ENCODE peak calls at places on chromosomes 5 and 9, in seven cellular contexts. One of them, this sample, is unnamed.

GRCh38 chr5:29218138-29218537 is 1975.3 kb upstream of the CDH6 start:
- DNase-seq in HepG2: peak; percentile 2
- DNase-seq in stimulated activated CD8-positive, alpha-beta memory T cell treated with anti-CD3 and anti-CD28 coated beads, Interleukin-12 subunit alpha, Interleukin-12 subunit beta, amount 100 ng/mL, for 1 hour: no peak
- DNase-seq in activated naive CD4-positive, alpha-beta T cell: no peak
- DNase-seq in brain microvascular endothelial cell: no peak
- DNase-seq in ureter: no peak
- DNase-seq in HCT116: no peak
- DNase-seq in this sample: no peak

GRCh38 chr5:67375606-67376005 is 179.0 kb upstream of the CD180 start:
- DNase-seq in HepG2: no peak
- DNase-seq in stimulated activated CD8-positive, alpha-beta memory T cell treated with anti-CD3 and anti-CD28 coated beads, Interleukin-12 subunit alpha, Interleukin-12 subunit beta, amount 100 ng/mL, for 1 hour: no peak
- DNase-seq in activated naive CD4-positive, alpha-beta T cell: no peak
- DNase-seq in brain microvascular endothelial cell: no peak
- DNase-seq in ureter: no peak
- DNase-seq in HCT116: no peak
- DNase-seq in this sample: no peak

GRCh38 chr9:25350011-25350410 is 328.2 kb downstream of the TUSC1 start:
- DNase-seq in HepG2: no peak
- DNase-seq in stimulated activated CD8-positive, alpha-beta memory T cell treated with anti-CD3 and anti-CD28 coated beads, Interleukin-12 subunit alpha, Interleukin-12 subunit beta, amount 100 ng/mL, for 1 hour: no peak
- DNase-seq in activated naive CD4-positive, alpha-beta T cell: no peak
- DNase-seq in brain microvascular endothelial cell: no peak
- DNase-seq in ureter: no peak
- DNase-seq in HCT116: no peak
- DNase-seq in this sample: no peak

GRCh38 chr5:78806544-78806943 is 158.0 kb upstream of the LHFPL2 start:
- DNase-seq in HepG2: no peak
- DNase-seq in stimulated activated CD8-positive, alpha-beta memory T cell treated with anti-CD3 and anti-CD28 coated beads, Interleukin-12 subunit alpha, Interleukin-12 subunit beta, amount 100 ng/mL, for 1 hour: no peak
- DNase-seq in activated naive CD4-positive, alpha-beta T cell: no peak
- DNase-seq in brain microvascular endothelial cell: peak; percentile 93
- DNase-seq in ureter: no peak
- DNase-seq in HCT116: peak; percentile 4
- DNase-seq in this sample: no peak

GRCh38 chr5:78597858-78598415 is 50.6 kb downstream of the LHFPL2 start:
- DNase-seq in HepG2: no peak
- DNase-seq in stimulated activated CD8-positive, alpha-beta memory T cell treated with anti-CD3 and anti-CD28 coated beads, Interleukin-12 subunit alpha, Interleukin-12 subunit beta, amount 100 ng/mL, for 1 hour: no peak
- DNase-seq in activated naive CD4-positive, alpha-beta T cell: no peak
- DNase-seq in brain microvascular endothelial cell: peak; percentile 63
- DNase-seq in ureter: no peak
- DNase-seq in HCT116: no peak
- DNase-seq in this sample: no peak

GRCh38 chr9:14910178-14910805 is at the start of gene FREM1:
- DNase-seq in HepG2: peak; percentile 55
- DNase-seq in stimulated activated CD8-positive, alpha-beta memory T cell treated with anti-CD3 and anti-CD28 coated beads, Interleukin-12 subunit alpha, Interleukin-12 subunit beta, amount 100 ng/mL, for 1 hour: no peak
- DNase-seq in activated naive CD4-positive, alpha-beta T cell: no peak
- DNase-seq in brain microvascular endothelial cell: peak; percentile 22
- DNase-seq in ureter: peak; percentile 45
- DNase-seq in HCT116: no peak
- DNase-seq in this sample: peak; percentile 53

GRCh38 chr5:68628082-68628796 is 412.7 kb downstream of the PIK3R1 start:
- DNase-seq in HepG2: no peak
- DNase-seq in stimulated activated CD8-positive, alpha-beta memory T cell treated with anti-CD3 and anti-CD28 coated beads, Interleukin-12 subunit alpha, Interleukin-12 subunit beta, amount 100 ng/mL, for 1 hour: no peak
- DNase-seq in activated naive CD4-positive, alpha-beta T cell: no peak
- DNase-seq in brain microvascular endothelial cell: no peak
- DNase-seq in ureter: no peak
- DNase-seq in HCT116: no peak
- DNase-seq in this sample: no peak

GRCh38 chr5:138337685-138338410 is at the start of gene FAM53C:
- DNase-seq in HepG2: peak; percentile 83
- DNase-seq in stimulated activated CD8-positive, alpha-beta memory T cell treated with anti-CD3 and anti-CD28 coated beads, Interleukin-12 subunit alpha, Interleukin-12 subunit beta, amount 100 ng/mL, for 1 hour: peak; percentile 88
- DNase-seq in activated naive CD4-positive, alpha-beta T cell: peak; percentile 90
- DNase-seq in brain microvascular endothelial cell: peak; percentile 80
- DNase-seq in ureter: peak; percentile 90
- DNase-seq in HCT116: peak; percentile 89
- DNase-seq in this sample: peak; percentile 95

GRCh38 chr5:75558221-75558620 is 46.5 kb downstream of the POLK start:
- DNase-seq in HepG2: no peak
- DNase-seq in stimulated activated CD8-positive, alpha-beta memory T cell treated with anti-CD3 and anti-CD28 coated beads, Interleukin-12 subunit alpha, Interleukin-12 subunit beta, amount 100 ng/mL, for 1 hour: no peak
- DNase-seq in activated naive CD4-positive, alpha-beta T cell: no peak
- DNase-seq in brain microvascular endothelial cell: no peak
- DNase-seq in ureter: no peak
- DNase-seq in HCT116: no peak
- DNase-seq in this sample: no peak

GRCh38 chr9:113593682-113594281 is 130.3 kb downstream of the RGS3 start:
- DNase-seq in HepG2: peak; percentile 85
- DNase-seq in stimulated activated CD8-positive, alpha-beta memory T cell treated with anti-CD3 and anti-CD28 coated beads, Interleukin-12 subunit alpha, Interleukin-12 subunit beta, amount 100 ng/mL, for 1 hour: no peak
- DNase-seq in activated naive CD4-positive, alpha-beta T cell: no peak
- DNase-seq in brain microvascular endothelial cell: peak; percentile 99
- DNase-seq in ureter: peak; percentile 93
- DNase-seq in HCT116: peak; percentile 49
- DNase-seq in this sample: peak; percentile 75

GRCh38 chr5:37847978-37848425 is 8.2 kb upstream of the GDNF start:
- DNase-seq in HepG2: peak; percentile 26
- DNase-seq in stimulated activated CD8-positive, alpha-beta memory T cell treated with anti-CD3 and anti-CD28 coated beads, Interleukin-12 subunit alpha, Interleukin-12 subunit beta, amount 100 ng/mL, for 1 hour: no peak
- DNase-seq in activated naive CD4-positive, alpha-beta T cell: no peak
- DNase-seq in brain microvascular endothelial cell: peak; percentile 34
- DNase-seq in ureter: no peak
- DNase-seq in HCT116: no peak
- DNase-seq in this sample: no peak

GRCh38 chr9:72294952-72295351 is 70.1 kb downstream of the ZFAND5 start:
- DNase-seq in HepG2: peak; percentile 44
- DNase-seq in stimulated activated CD8-positive, alpha-beta memory T cell treated with anti-CD3 and anti-CD28 coated beads, Interleukin-12 subunit alpha, Interleukin-12 subunit beta, amount 100 ng/mL, for 1 hour: no peak
- DNase-seq in activated naive CD4-positive, alpha-beta T cell: no peak
- DNase-seq in brain microvascular endothelial cell: no peak
- DNase-seq in ureter: no peak
- DNase-seq in HCT116: no peak
- DNase-seq in this sample: no peak

GRCh38 chr5:45225571-45226031 is 416.9 kb downstream of the MRPS30 start:
- DNase-seq in HepG2: no peak
- DNase-seq in stimulated activated CD8-positive, alpha-beta memory T cell treated with anti-CD3 and anti-CD28 coated beads, Interleukin-12 subunit alpha, Interleukin-12 subunit beta, amount 100 ng/mL, for 1 hour: no peak
- DNase-seq in activated naive CD4-positive, alpha-beta T cell: no peak
- DNase-seq in brain microvascular endothelial cell: no peak
- DNase-seq in ureter: no peak
- DNase-seq in HCT116: no peak
- DNase-seq in this sample: no peak

GRCh38 chr9:75979362-75979761 is 88.9 kb downstream of the PCSK5 start:
- DNase-seq in HepG2: peak; percentile 18
- DNase-seq in stimulated activated CD8-positive, alpha-beta memory T cell treated with anti-CD3 and anti-CD28 coated beads, Interleukin-12 subunit alpha, Interleukin-12 subunit beta, amount 100 ng/mL, for 1 hour: no peak
- DNase-seq in activated naive CD4-positive, alpha-beta T cell: no peak
- DNase-seq in brain microvascular endothelial cell: peak; percentile 12
- DNase-seq in ureter: no peak
- DNase-seq in HCT116: no peak
- DNase-seq in this sample: no peak

GRCh38 chr5:29811914-29812679 is 1381.4 kb upstream of the CDH6 start:
- DNase-seq in HepG2: peak; percentile 31
- DNase-seq in stimulated activated CD8-positive, alpha-beta memory T cell treated with anti-CD3 and anti-CD28 coated beads, Interleukin-12 subunit alpha, Interleukin-12 subunit beta, amount 100 ng/mL, for 1 hour: no peak
- DNase-seq in activated naive CD4-positive, alpha-beta T cell: no peak
- DNase-seq in brain microvascular endothelial cell: no peak
- DNase-seq in ureter: no peak
- DNase-seq in HCT116: no peak
- DNase-seq in this sample: no peak

GRCh38 chr5:39912880-39913279 is 488.1 kb upstream of the DAB2 start:
- DNase-seq in HepG2: no peak
- DNase-seq in stimulated activated CD8-positive, alpha-beta memory T cell treated with anti-CD3 and anti-CD28 coated beads, Interleukin-12 subunit alpha, Interleukin-12 subunit beta, amount 100 ng/mL, for 1 hour: no peak
- DNase-seq in activated naive CD4-positive, alpha-beta T cell: no peak
- DNase-seq in brain microvascular endothelial cell: no peak
- DNase-seq in ureter: no peak
- DNase-seq in HCT116: no peak
- DNase-seq in this sample: no peak

GRCh38 chr5:119435436-119436132 is 16.7 kb upstream of the HSD17B4 start:
- DNase-seq in HepG2: peak; percentile 55
- DNase-seq in stimulated activated CD8-positive, alpha-beta memory T cell treated with anti-CD3 and anti-CD28 coated beads, Interleukin-12 subunit alpha, Interleukin-12 subunit beta, amount 100 ng/mL, for 1 hour: peak; percentile 54
- DNase-seq in activated naive CD4-positive, alpha-beta T cell: peak; percentile 68
- DNase-seq in brain microvascular endothelial cell: peak; percentile 44
- DNase-seq in ureter: peak; percentile 87
- DNase-seq in HCT116: no peak
- DNase-seq in this sample: peak; percentile 25

GRCh38 chr5:134143431-134143830 is 28.9 kb downstream of the TCF7 start:
- DNase-seq in HepG2: no peak
- DNase-seq in stimulated activated CD8-positive, alpha-beta memory T cell treated with anti-CD3 and anti-CD28 coated beads, Interleukin-12 subunit alpha, Interleukin-12 subunit beta, amount 100 ng/mL, for 1 hour: no peak
- DNase-seq in activated naive CD4-positive, alpha-beta T cell: no peak
- DNase-seq in brain microvascular endothelial cell: no peak
- DNase-seq in ureter: no peak
- DNase-seq in HCT116: no peak
- DNase-seq in this sample: no peak

GRCh38 chr5:167821096-167821590 is 470.3 kb upstream of the WWC1 start:
- DNase-seq in HepG2: no peak
- DNase-seq in stimulated activated CD8-positive, alpha-beta memory T cell treated with anti-CD3 and anti-CD28 coated beads, Interleukin-12 subunit alpha, Interleukin-12 subunit beta, amount 100 ng/mL, for 1 hour: no peak
- DNase-seq in activated naive CD4-positive, alpha-beta T cell: no peak
- DNase-seq in brain microvascular endothelial cell: no peak
- DNase-seq in ureter: no peak
- DNase-seq in HCT116: no peak
- DNase-seq in this sample: no peak

GRCh38 chr9:4837768-4838546 is 45.2 kb downstream of the RCL1 start:
- DNase-seq in HepG2: peak; percentile 81
- DNase-seq in stimulated activated CD8-positive, alpha-beta memory T cell treated with anti-CD3 and anti-CD28 coated beads, Interleukin-12 subunit alpha, Interleukin-12 subunit beta, amount 100 ng/mL, for 1 hour: no peak
- DNase-seq in activated naive CD4-positive, alpha-beta T cell: no peak
- DNase-seq in brain microvascular endothelial cell: peak; percentile 90
- DNase-seq in ureter: no peak
- DNase-seq in HCT116: no peak
- DNase-seq in this sample: no peak

GRCh38 chr5:20572560-20572959 is 584.6 kb upstream of the CDH18 start:
- DNase-seq in HepG2: no peak
- DNase-seq in stimulated activated CD8-positive, alpha-beta memory T cell treated with anti-CD3 and anti-CD28 coated beads, Interleukin-12 subunit alpha, Interleukin-12 subunit beta, amount 100 ng/mL, for 1 hour: no peak
- DNase-seq in activated naive CD4-positive, alpha-beta T cell: no peak
- DNase-seq in brain microvascular endothelial cell: no peak
- DNase-seq in ureter: no peak
- DNase-seq in HCT116: no peak
- DNase-seq in this sample: no peak

GRCh38 chr5:168219515-168220410 is 71.7 kb upstream of the WWC1 start:
- DNase-seq in HepG2: peak; percentile 60
- DNase-seq in stimulated activated CD8-positive, alpha-beta memory T cell treated with anti-CD3 and anti-CD28 coated beads, Interleukin-12 subunit alpha, Interleukin-12 subunit beta, amount 100 ng/mL, for 1 hour: peak; percentile 6
- DNase-seq in activated naive CD4-positive, alpha-beta T cell: no peak
- DNase-seq in brain microvascular endothelial cell: peak; percentile 69
- DNase-seq in ureter: peak; percentile 64
- DNase-seq in HCT116: peak; percentile 68
- DNase-seq in this sample: peak; percentile 50

GRCh38 chr9:96408409-96409280 is 9.5 kb downstream of the ZNF367 start:
- DNase-seq in HepG2: peak; percentile 95
- DNase-seq in stimulated activated CD8-positive, alpha-beta memory T cell treated with anti-CD3 and anti-CD28 coated beads, Interleukin-12 subunit alpha, Interleukin-12 subunit beta, amount 100 ng/mL, for 1 hour: no peak
- DNase-seq in activated naive CD4-positive, alpha-beta T cell: no peak
- DNase-seq in brain microvascular endothelial cell: no peak
- DNase-seq in ureter: no peak
- DNase-seq in HCT116: no peak
- DNase-seq in this sample: no peak

GRCh38 chr5:143557061-143557818 is 153.8 kb upstream of the NR3C1 start:
- DNase-seq in HepG2: no peak
- DNase-seq in stimulated activated CD8-positive, alpha-beta memory T cell treated with anti-CD3 and anti-CD28 coated beads, Interleukin-12 subunit alpha, Interleukin-12 subunit beta, amount 100 ng/mL, for 1 hour: no peak
- DNase-seq in activated naive CD4-positive, alpha-beta T cell: no peak
- DNase-seq in brain microvascular endothelial cell: peak; percentile 37
- DNase-seq in ureter: no peak
- DNase-seq in HCT116: no peak
- DNase-seq in this sample: no peak

GRCh38 chr5:178854284-178854683 is 5.5 kb upstream of the ZNF354B start:
- DNase-seq in HepG2: no peak
- DNase-seq in stimulated activated CD8-positive, alpha-beta memory T cell treated with anti-CD3 and anti-CD28 coated beads, Interleukin-12 subunit alpha, Interleukin-12 subunit beta, amount 100 ng/mL, for 1 hour: no peak
- DNase-seq in activated naive CD4-positive, alpha-beta T cell: no peak
- DNase-seq in brain microvascular endothelial cell: no peak
- DNase-seq in ureter: no peak
- DNase-seq in HCT116: no peak
- DNase-seq in this sample: no peak

GRCh38 chr9:134413890-134414731 is 87.9 kb downstream of the RXRA start:
- DNase-seq in HepG2: no peak
- DNase-seq in stimulated activated CD8-positive, alpha-beta memory T cell treated with anti-CD3 and anti-CD28 coated beads, Interleukin-12 subunit alpha, Interleukin-12 subunit beta, amount 100 ng/mL, for 1 hour: no peak
- DNase-seq in activated naive CD4-positive, alpha-beta T cell: no peak
- DNase-seq in brain microvascular endothelial cell: peak; percentile 87
- DNase-seq in ureter: peak; percentile 85
- DNase-seq in HCT116: peak; percentile 50
- DNase-seq in this sample: peak; percentile 44

This sample was measured in mesothelial cell of epicardium.